ENCODE peak calls at places on chromosomes 16 and 17, in eight cellular contexts. L, T, W, M, J, Y, Z and Q are unnamed samples.

GRCh38 chr17:53571342-53571741 is 251.4 kb upstream of the KIF2B start:
- DNase-seq in J (no peak), T (no peak), W (no peak), Y (no peak), M (no peak), Z (no peak), L (no peak), Q (no peak)

GRCh38 chr16:86580063-86580797 is 1.9 kb downstream of the FOXL1 start:
- DNase-seq in L (no peak), Y (no peak), J (no peak), M (no peak), T (no peak), Z (no peak), W (no peak), Q (no peak)

GRCh38 chr17:77298811-77299210 is 158.0 kb downstream of the SEC14L1 start:
- DNase-seq in W (no peak), Y (no peak), T (no peak), Z (no peak), M (no peak), L (no peak), J (no peak), Q (no peak)

GRCh38 chr17:79132271-79133064 is 57.8 kb downstream of the ENGASE start:
- DNase-seq in L (no peak), Z (no peak), T (no peak), M (no peak), Y (no peak), W (no peak), J (no peak), Q (no peak)

GRCh38 chr16:85350973-85351372 is 238.7 kb upstream of the CIBAR2 start:
- DNase-seq in M (peak; percentile 95), W (peak; percentile 97), Z (no peak), T (peak; percentile 83), L (no peak), J (peak; percentile 93), Y (peak; percentile 100), Q (no peak)

GRCh38 chr16:17053536-17054160 is 417.1 kb downstream of the XYLT1 start:
- DNase-seq in M (no peak), W (no peak), L (no peak), Z (no peak), T (no peak), Y (no peak), J (no peak), Q (no peak)

GRCh38 chr16:87333101-87333500 is 15.9 kb upstream of the C16orf95 start:
- DNase-seq in Y (no peak), T (no peak), W (no peak), J (no peak), M (no peak), Z (no peak), L (no peak), Q (no peak)

GRCh38 chr17:70976447-70976846 is 807.1 kb downstream of the KCNJ2 start:
- DNase-seq in L (no peak), Z (no peak), W (no peak), M (no peak), J (no peak), T (no peak), Y (no peak), Q (no peak)

GRCh38 chr16:15980329-15980728 is 30.9 kb downstream of the ABCC1 start:
- DNase-seq in J (no peak), W (no peak), M (no peak), T (no peak), Z (no peak), L (no peak), Y (no peak), Q (no peak)

GRCh38 chr17:27455914-27456680 is at the start of gene KSR1:
- DNase-seq in Y (peak; percentile 67), T (peak; percentile 35), J (peak; percentile 89), W (peak; percentile 82), L (peak; percentile 92), Z (peak; percentile 87), M (peak; percentile 11), Q (peak; percentile 80)

GRCh38 chr16:70478912-70479341 is 24.5 kb downstream of the FCSK start:
- DNase-seq in T (no peak), W (peak; percentile 57), Y (peak; percentile 20), M (no peak), J (no peak), Z (no peak), L (no peak), Q (no peak)

GRCh38 chr17:78789149-78789662 is 7.1 kb upstream of the CYTH1 start:
- DNase-seq in T (no peak), W (peak; percentile 24), J (no peak), Y (no peak), L (no peak), Z (no peak), M (no peak), Q (no peak)

GRCh38 chr17:48595107-48595999 is 1.8 kb upstream of the HOXB5 start:
- DNase-seq in J (no peak), M (no peak), L (no peak), Y (no peak), T (no peak), W (no peak), Z (peak; percentile 54), Q (no peak)

GRCh38 chr17:59464246-59464645 is 101.2 kb upstream of the DHX40 start:
- DNase-seq in M (no peak), Y (no peak), J (no peak), W (no peak), Z (no peak), L (no peak), T (no peak), Q (no peak)

GRCh38 chr17:65370669-65371126 is 190.8 kb downstream of the AXIN2 start:
- DNase-seq in L (no peak), Y (no peak), T (no peak), M (no peak), W (peak; percentile 13), J (peak; percentile 84), Z (no peak), Q (no peak)

GRCh38 chr17:6654816-6655731 is 3.5 kb downstream of the C17orf100 start:
- DNase-seq in T (no peak), W (no peak), Y (peak; percentile 51), J (peak; percentile 58), L (no peak), M (no peak), Z (peak; percentile 63), Q (peak; percentile 48)

GRCh38 chr16:30778549-30779244 is 8.3 kb downstream of the ZNF629 start:
- DNase-seq in Y (no peak), M (no peak), W (peak; percentile 42), L (peak; percentile 91), T (peak; percentile 62), J (no peak), Z (peak; percentile 70), Q (no peak)

GRCh38 chr17:78184868-78185267 is 2.0 kb downstream of the TK1 start:
- DNase-seq in Z (peak; percentile 30), L (no peak), J (no peak), M (no peak), W (no peak), T (no peak), Y (no peak), Q (no peak)

GRCh38 chr16:67939507-67940435 is 3.1 kb upstream of the PSMB10 start:
- DNase-seq in L (no peak), M (no peak), J (peak; percentile 66), T (no peak), W (no peak), Z (no peak), Y (no peak), Q (no peak)

GRCh38 chr17:7856081-7856791 is 1.1 kb downstream of the NAA38 start:
- DNase-seq in Z (peak; percentile 41), L (peak; percentile 19), M (no peak), T (peak; percentile 57), J (peak; percentile 80), W (peak; percentile 81), Y (peak; percentile 30), Q (peak; percentile 68)

DNA sequence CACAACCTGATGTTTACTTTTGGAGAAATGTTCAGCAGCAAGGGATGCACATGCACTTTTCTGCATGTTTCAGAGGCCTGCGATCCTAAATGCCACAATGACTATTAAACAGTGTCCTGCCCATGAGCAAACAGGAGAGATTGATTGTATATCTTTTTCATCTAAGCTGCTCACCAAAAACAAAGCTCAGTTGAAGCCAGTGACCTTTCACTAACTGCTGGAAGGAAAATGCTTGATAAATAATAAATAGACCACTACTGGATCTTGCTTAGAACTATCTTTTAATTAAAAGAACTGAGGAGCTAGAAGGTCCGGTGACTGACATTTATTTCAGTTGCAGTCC is 16.3 kb downstream of the MRPS23 start:
- DNase-seq in J (no peak), M (no peak), W (no peak), Y (no peak), T (no peak), Z (no peak), L (no peak), Q (no peak)
- TF ChIP-seq CTCF in J (peak; percentile 12), M (peak; percentile 59), W (no peak), Y (no peak), T (no peak), Z (peak; percentile 51), L (no peak), Q (peak; percentile 19)

DNA sequence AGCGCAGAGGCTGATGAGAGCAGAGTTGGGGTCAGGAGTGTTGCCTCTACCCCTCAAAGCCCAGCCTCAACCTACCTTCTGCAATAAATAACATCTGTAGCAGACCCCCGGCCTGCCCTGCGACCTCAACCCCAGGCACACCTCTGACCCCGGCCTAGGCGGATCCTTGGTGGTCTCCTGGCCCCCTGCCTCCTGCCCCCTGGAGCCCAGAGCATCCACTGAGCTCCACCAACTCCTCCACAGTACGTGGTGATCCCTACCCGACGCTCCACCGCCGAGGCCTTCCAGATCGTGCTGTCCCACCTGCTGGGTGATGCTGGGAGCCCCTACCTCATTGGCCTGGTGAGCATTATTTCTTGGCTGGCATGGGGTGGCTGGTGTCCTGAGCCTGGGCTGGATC is 1.9 kb upstream of the LAT start:
- DNase-seq in W (no peak), T (no peak), M (no peak), J (no peak), Y (no peak), Z (no peak), L (no peak), Q (no peak)
- TF ChIP-seq CTCF in W (no peak), T (no peak), M (no peak), J (no peak), Y (no peak), Z (no peak), L (no peak), Q (no peak)

DNA sequence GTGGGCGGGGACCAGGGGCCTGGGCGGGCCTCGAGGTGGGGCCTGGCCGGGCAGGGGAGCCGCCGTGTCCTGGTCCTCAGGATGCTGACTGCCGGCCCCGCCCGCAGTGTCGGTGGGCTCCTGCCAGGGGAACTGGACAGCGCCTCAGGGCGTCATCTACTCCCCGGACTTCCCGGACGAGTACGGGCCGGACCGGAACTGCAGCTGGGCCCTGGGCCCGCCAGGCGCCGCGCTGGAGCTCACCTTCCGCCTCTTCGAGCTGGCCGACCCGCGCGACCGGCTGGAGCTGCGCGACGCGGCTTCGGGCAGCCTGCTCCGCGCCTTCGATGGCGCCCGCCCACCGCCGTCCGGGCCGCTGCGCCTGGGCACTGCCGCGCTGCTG is 2.4 kb upstream of the PAQR4 start:
- DNase-seq in Y (no peak), W (no peak), M (no peak), Z (no peak), T (no peak), J (peak; percentile 37), L (no peak), Q (no peak)
- TF ChIP-seq CTCF in Y (no peak), W (no peak), M (no peak), Z (no peak), T (no peak), J (no peak), L (no peak), Q (no peak)

GRCh38 chr17:17729620-17730249 is 48.5 kb downstream of the RAI1 start:
- DNase-seq in L (peak; percentile 46), J (peak; percentile 64), W (no peak), T (no peak), M (no peak), Z (peak; percentile 57), Y (peak; percentile 57), Q (peak; percentile 33)
- TF ChIP-seq CTCF in L (peak; percentile 39), J (peak; percentile 70), W (peak; percentile 46), T (peak; percentile 52), M (peak; percentile 74), Z (peak; percentile 61), Y (peak; percentile 50), Q (peak; percentile 65)